ENCODE peak calls at places on chromosomes 12 and 14, in nine cellular contexts. One of them, this sample, is unnamed.

GRCh38 chr12:112686373-112686772 is 105.2 kb upstream of the RPH3A start:
- DNase-seq in amniotic stem cell: no peak
- DNase-seq in HFF-Myc: peak; percentile 14
- DNase-seq in occipital lobe: peak; percentile 54
- DNase-seq in NCI-H2081: no peak
- DNase-seq in Kasumi-1: no peak
- DNase-seq in GM20000: no peak
- DNase-seq in NCI-H2029: peak; percentile 26
- DNase-seq in AG10803: no peak
- DNase-seq in this sample: peak; percentile 23

GRCh38 chr12:26304273-26304672 is 108.9 kb downstream of the SSPN start:
- DNase-seq in Kasumi-1: no peak
- DNase-seq in AG10803: no peak
- DNase-seq in amniotic stem cell: no peak
- DNase-seq in NCI-H2029: no peak
- DNase-seq in HFF-Myc: no peak
- DNase-seq in occipital lobe: no peak
- DNase-seq in GM20000: no peak
- DNase-seq in NCI-H2081: no peak
- DNase-seq in this sample: no peak

GRCh38 chr12:116924558-116925453 is 14.1 kb downstream of the FBXW8 start:
- DNase-seq in amniotic stem cell: peak; percentile 4
- DNase-seq in NCI-H2029: no peak
- DNase-seq in NCI-H2081: no peak
- DNase-seq in HFF-Myc: peak; percentile 41
- DNase-seq in AG10803: peak; percentile 74
- DNase-seq in occipital lobe: no peak
- DNase-seq in Kasumi-1: peak; percentile 50
- DNase-seq in GM20000: no peak
- DNase-seq in this sample: no peak

GRCh38 chr12:12723147-12723680 is 6.0 kb downstream of the CDKN1B start:
- DNase-seq in amniotic stem cell: no peak
- DNase-seq in HFF-Myc: no peak
- DNase-seq in AG10803: no peak
- DNase-seq in Kasumi-1: no peak
- DNase-seq in occipital lobe: no peak
- DNase-seq in NCI-H2029: no peak
- DNase-seq in GM20000: no peak
- DNase-seq in NCI-H2081: no peak
- DNase-seq in this sample: no peak

GRCh38 chr12:116416161-116416560 is 138.7 kb upstream of the MED13L start:
- DNase-seq in Kasumi-1: no peak
- DNase-seq in amniotic stem cell: no peak
- DNase-seq in HFF-Myc: no peak
- DNase-seq in NCI-H2081: no peak
- DNase-seq in AG10803: peak; percentile 34
- DNase-seq in GM20000: no peak
- DNase-seq in NCI-H2029: no peak
- DNase-seq in occipital lobe: no peak
- DNase-seq in this sample: no peak

GRCh38 chr14:29016050-29016900 is 249.7 kb downstream of the FOXG1 start:
- DNase-seq in Kasumi-1: peak; percentile 67
- DNase-seq in AG10803: peak; percentile 31
- DNase-seq in amniotic stem cell: no peak
- DNase-seq in HFF-Myc: peak; percentile 22
- DNase-seq in NCI-H2029: no peak
- DNase-seq in GM20000: peak; percentile 4
- DNase-seq in NCI-H2081: peak; percentile 57
- DNase-seq in occipital lobe: no peak
- DNase-seq in this sample: no peak

GRCh38 chr14:38808734-38809455 is 294.1 kb downstream of the SEC23A start:
- DNase-seq in NCI-H2081: no peak
- DNase-seq in occipital lobe: no peak
- DNase-seq in NCI-H2029: peak; percentile 12
- DNase-seq in AG10803: no peak
- DNase-seq in GM20000: no peak
- DNase-seq in amniotic stem cell: no peak
- DNase-seq in HFF-Myc: no peak
- DNase-seq in Kasumi-1: no peak
- DNase-seq in this sample: no peak

GRCh38 chr12:18430425-18431048 is 169.2 kb downstream of the PIK3C2G start:
- DNase-seq in occipital lobe: no peak
- DNase-seq in GM20000: peak; percentile 24
- DNase-seq in amniotic stem cell: no peak
- DNase-seq in NCI-H2081: peak; percentile 52
- DNase-seq in NCI-H2029: peak; percentile 13
- DNase-seq in HFF-Myc: peak; percentile 21
- DNase-seq in AG10803: peak; percentile 68
- DNase-seq in Kasumi-1: peak; percentile 83
- DNase-seq in this sample: no peak

GRCh38 chr14:94769413-94770250 is at the start of gene GSC:
- DNase-seq in amniotic stem cell: peak; percentile 38
- DNase-seq in NCI-H2081: no peak
- DNase-seq in NCI-H2029: no peak
- DNase-seq in HFF-Myc: no peak
- DNase-seq in AG10803: peak; percentile 63
- DNase-seq in occipital lobe: no peak
- DNase-seq in GM20000: peak; percentile 46
- DNase-seq in Kasumi-1: no peak
- DNase-seq in this sample: peak; percentile 14

GRCh38 chr14:59511916-59512530 is 27.7 kb downstream of the JKAMP start:
- DNase-seq in NCI-H2081: peak; percentile 52
- DNase-seq in Kasumi-1: no peak
- DNase-seq in occipital lobe: no peak
- DNase-seq in GM20000: peak; percentile 30
- DNase-seq in HFF-Myc: no peak
- DNase-seq in AG10803: no peak
- DNase-seq in NCI-H2029: no peak
- DNase-seq in amniotic stem cell: no peak
- DNase-seq in this sample: no peak

GRCh38 chr14:22892488-22892887 is 9.5 kb downstream of the REM2 start:
- DNase-seq in GM20000: no peak
- DNase-seq in NCI-H2029: no peak
- DNase-seq in amniotic stem cell: no peak
- DNase-seq in occipital lobe: no peak
- DNase-seq in AG10803: no peak
- DNase-seq in Kasumi-1: no peak
- DNase-seq in NCI-H2081: no peak
- DNase-seq in HFF-Myc: no peak
- DNase-seq in this sample: no peak